ENCODE peak calls at places on chromosomes 4 and X, in nine cellular contexts. Z is CD8-positive, alpha-beta memory T cell; E is NCI-H345; B is sigmoid colon; I is HFFc6; M is foreskin fibroblast; T is GM04503; S is NCI-H1417; L is NT2/D1. X is an unnamed sample.
A peak's percentile ranks its signal among the peaks of the same experiment; 100 is the strongest.

GRCh38 chrX:27889878-27890277 is 82.1 kb downstream of the MAGEB10 start:
- DNase-seq in Z (no peak), E (no peak), B (no peak), I (no peak), M (no peak), T (no peak), S (no peak), L (no peak), X (no peak)

GRCh38 chr4:148778980-148779675 is 336.9 kb upstream of the NR3C2 start:
- DNase-seq in Z (no peak), E (no peak), B (no peak), I (no peak), M (no peak), T (no peak), S (no peak), L (no peak), X (no peak)

GRCh38 chr4:141890279-141890678 is 253.9 kb downstream of the IL15 start:
- DNase-seq in Z (no peak), E (no peak), B (no peak), I (no peak), M (no peak), T (no peak), S (no peak), L (no peak), X (no peak)

GRCh38 chrX:43809463-43809862 is 72.8 kb downstream of the MAOB start:
- DNase-seq in Z (no peak), E (no peak), B (no peak), I (no peak), M (peak; percentile 68), T (peak; percentile 13), S (no peak), L (no peak), X (no peak)

GRCh38 chrX:111886678-111887077 is 10.7 kb downstream of the TRPC5OS start:
- DNase-seq in Z (no peak), E (no peak), B (no peak), I (no peak), M (no peak), T (no peak), S (no peak), L (no peak), X (no peak)

GRCh38 chr4:164948943-164949342 is 28.5 kb downstream of the TRIM61 start:
- DNase-seq in Z (no peak), E (no peak), B (no peak), I (no peak), M (no peak), T (no peak), S (no peak), L (no peak), X (no peak)

GRCh38 chr4:182922551-182923284 is 5.5 kb upstream of the DCTD start:
- DNase-seq in Z (no peak), E (no peak), B (no peak), I (no peak), M (peak; percentile 35), T (no peak), S (no peak), L (no peak), X (no peak)

GRCh38 chr4:82833696-82834313 is 35.2 kb upstream of the SCD5 start:
- DNase-seq in Z (no peak), E (no peak), B (no peak), I (peak; percentile 89), M (peak; percentile 85), T (peak; percentile 57), S (no peak), L (no peak), X (no peak)

GRCh38 chr4:56728512-56728911 is 47.4 kb upstream of the HOPX start:
- DNase-seq in Z (no peak), E (peak; percentile 78), B (peak; percentile 96), I (peak; percentile 64), M (peak; percentile 97), T (peak; percentile 44), S (no peak), L (no peak), X (peak; percentile 49)

GRCh38 chr4:8727131-8727530 is 134.6 kb downstream of the CPZ start:
- DNase-seq in Z (no peak), E (no peak), B (peak; percentile 48), I (no peak), M (no peak), T (no peak), S (no peak), L (no peak), X (no peak)

GRCh38 chr4:74039065-74039763 is 725 bp upstream of the CXCL3 start:
- DNase-seq in Z (no peak), E (peak; percentile 12), B (no peak), I (no peak), M (peak; percentile 41), T (no peak), S (peak; percentile 6), L (no peak), X (no peak)

GRCh38 chr4:13527983-13528822 is 16.1 kb downstream of the NKX3-2 start:
- DNase-seq in Z (no peak), E (peak; percentile 4), B (peak; percentile 68), I (no peak), M (peak; percentile 14), T (no peak), S (no peak), L (no peak), X (no peak)

GRCh38 chrX:39910651-39911050 is 187.1 kb downstream of the BCOR start:
- DNase-seq in Z (no peak), E (no peak), B (no peak), I (no peak), M (peak; percentile 39), T (no peak), S (no peak), L (no peak), X (no peak)

GRCh38 chr4:154406022-154406835 is 85.4 kb downstream of the DCHS2 start:
- DNase-seq in Z (no peak), E (no peak), B (no peak), I (no peak), M (no peak), T (no peak), S (no peak), L (no peak), X (no peak)

X was measured in NCI-H1105.